ENCODE peak calls at places on chromosomes 7 and 10, in five cellular contexts. V is endothelial cell, L is GOT3, P is HS-5, Z is M059J. D is an unnamed sample.

GRCh38 chr7:122329145-122329802 is 24.7 kb upstream of the FEZF1 start:
- DNase-seq in L (no peak), Z (no peak), V (no peak), P (no peak), D (no peak)

GRCh38 chr7:27910341-27910740 is 170.4 kb downstream of the TAX1BP1 start:
- DNase-seq in V (no peak), L (no peak), P (no peak), Z (peak), D (no peak)

GRCh38 chr7:34747842-34748241 is 89.8 kb downstream of the NPSR1 start:
- DNase-seq in P (no peak), Z (peak), L (no peak), V (no peak), D (no peak)

GRCh38 chr10:114103286-114103685 is 59.6 kb downstream of the ADRB1 start:
- DNase-seq in Z (peak), V (no peak), L (no peak), P (peak), D (peak)

GRCh38 chr7:113856010-113856409 is 62.8 kb downstream of the PPP1R3A start:
- DNase-seq in L (no peak), P (no peak), V (no peak), Z (no peak), D (no peak)

GRCh38 chr7:28077616-28078015 is 103.0 kb downstream of the JAZF1 start:
- DNase-seq in V (no peak), Z (no peak), P (no peak), L (no peak), D (no peak)

GRCh38 chr10:50990568-50991495 is 83.5 kb upstream of the PRKG1 start:
- DNase-seq in L (no peak), V (peak), P (no peak), Z (peak), D (peak)

GRCh38 chr10:6665847-6666246 is 85.8 kb upstream of the PRKCQ start:
- DNase-seq in V (no peak), Z (no peak), P (no peak), L (no peak), D (no peak)

GRCh38 chr7:5450549-5451327 is 27.1 kb upstream of the TNRC18 start:
- DNase-seq in Z (no peak), P (no peak), L (no peak), V (peak), D (peak)

GRCh38 chr10:125102821-125103220 is 57.5 kb downstream of the CTBP2 start:
- DNase-seq in Z (no peak), V (no peak), L (no peak), P (no peak), D (no peak)

GRCh38 chr10:120634629-120635028 is 177.6 kb downstream of the PLPP4 start:
- DNase-seq in V (no peak), P (no peak), Z (no peak), L (no peak), D (no peak)

GRCh38 chr10:133127291-133128125 is 32.5 kb upstream of the KNDC1 start:
- DNase-seq in V (peak), P (no peak), L (no peak), Z (no peak), D (no peak)

GRCh38 chr10:22321156-22321711 is 335 bp downstream of the BMI1 start:
- DNase-seq in Z (peak), P (no peak), V (peak), L (no peak), D (peak)

GRCh38 chr10:76311752-76312699 is 880.6 kb downstream of the LRMDA start:
- DNase-seq in V (peak), Z (peak), L (no peak), P (no peak), D (peak)

GRCh38 chr10:110414563-110415309 is 83.0 kb upstream of the DUSP5 start:
- DNase-seq in Z (peak), L (no peak), V (no peak), P (no peak), D (peak)

GRCh38 chr7:128166603-128167315 is 74.3 kb upstream of the LEP start:
- DNase-seq in V (peak), L (no peak), P (no peak), Z (no peak), D (peak)

GRCh38 chr7:1948887-1949680 is 279.0 kb downstream of the ELFN1 start:
- DNase-seq in Z (no peak), V (no peak), L (no peak), P (no peak), D (no peak)

GRCh38 chr7:86252406-86252805 is 391.3 kb upstream of the GRM3 start:
- DNase-seq in Z (no peak), P (no peak), L (no peak), V (no peak), D (no peak)

GRCh38 chr7:141455686-141456085 is 95.5 kb upstream of the AGK start:
- DNase-seq in Z (no peak), V (no peak), L (no peak), P (no peak), D (no peak)

GRCh38 chr7:29287366-29287765 is 92.8 kb downstream of the CHN2 start:
- DNase-seq in Z (peak), L (no peak), V (no peak), P (peak), D (peak)

GRCh38 chr10:71998119-71998839 is 34.1 kb downstream of the CHST3 start:
- DNase-seq in L (no peak), Z (peak), P (no peak), V (no peak), D (peak)

GRCh38 chr10:59887972-59888640 is 18.2 kb downstream of the CCDC6 start:
- DNase-seq in P (no peak), V (no peak), Z (no peak), L (no peak), D (no peak)

GRCh38 chr10:127906548-127907377 is at the start of gene PTPRE:
- DNase-seq in P (no peak), L (peak), Z (peak), V (peak), D (peak)

GRCh38 chr10:98431016-98431415 is 15.7 kb downstream of the HPS1 start:
- DNase-seq in V (no peak), P (no peak), Z (peak), L (no peak), D (peak)

GRCh38 chr10:96244354-96244753 is 27.0 kb downstream of the BLNK start:
- DNase-seq in V (no peak), P (no peak), L (no peak), Z (no peak), D (peak)

GRCh38 chr7:24024689-24025088 is 259.3 kb upstream of the NPY start:
- DNase-seq in V (no peak), P (no peak), Z (peak), L (no peak), D (no peak)

GRCh38 chr10:101467286-101467770 is 113.4 kb downstream of the BTRC start:
- DNase-seq in L (no peak), P (peak), Z (peak), V (peak), D (peak)

GRCh38 chr7:151704284-151704968 is 172.5 kb downstream of the PRKAG2 start:
- DNase-seq in P (no peak), L (no peak), Z (no peak), V (no peak), D (no peak)

GRCh38 chr10:83880252-83880791 is 259.0 kb upstream of the GHITM start:
- DNase-seq in V (no peak), P (no peak), Z (no peak), L (no peak), D (no peak)

GRCh38 chr7:112068967-112069366 is 137.2 kb downstream of the DOCK4 start:
- DNase-seq in P (no peak), Z (no peak), V (no peak), L (no peak), D (no peak)